ENCODE peak calls at places on chromosomes 2 and 18, in nine cellular contexts. One of them, this sample, is unnamed. For H3K4me1, the result is how much of the 10 kb centered on the place peaks cover.

GRCh38 chr2:136381722-136382633 is 264.0 kb upstream of the CXCR4 start:
- DNase-seq in H9: no peak
- DNase-seq in IMR-90: no peak
- DNase-seq in breast epithelium: no peak
- DNase-seq in prostate gland: no peak
- DNase-seq in left lung: no peak
- DNase-seq in tibial nerve: no peak
- DNase-seq in spleen: peak
- DNase-seq in mammary epithelial cell: no peak
- DNase-seq in this sample: peak

GRCh38 chr2:48529676-48530032 is 300 bp upstream of the STON1 start:
- DNase-seq in H9: no peak
- DNase-seq in IMR-90: no peak
- DNase-seq in breast epithelium: no peak
- DNase-seq in prostate gland: no peak
- DNase-seq in left lung: no peak
- DNase-seq in tibial nerve: no peak
- DNase-seq in spleen: no peak
- DNase-seq in mammary epithelial cell: no peak
- DNase-seq in this sample: no peak

GRCh38 chr2:20062615-20063545 is 11.5 kb upstream of the LAPTM4A start:
- DNase-seq in H9: no peak
- DNase-seq in IMR-90: peak
- DNase-seq in breast epithelium: no peak
- DNase-seq in prostate gland: no peak
- DNase-seq in left lung: no peak
- DNase-seq in tibial nerve: peak
- DNase-seq in spleen: no peak
- DNase-seq in mammary epithelial cell: no peak
- DNase-seq in this sample: no peak

GRCh38 chr2:130882111-130882510 is 45.4 kb downstream of the ARHGEF4 start:
- DNase-seq in H9: no peak
- DNase-seq in IMR-90: no peak
- DNase-seq in breast epithelium: no peak
- DNase-seq in prostate gland: no peak
- DNase-seq in left lung: no peak
- DNase-seq in tibial nerve: no peak
- DNase-seq in spleen: no peak
- DNase-seq in mammary epithelial cell: peak
- DNase-seq in this sample: no peak

GRCh38 chr2:15640291-15640711 is 48.6 kb downstream of the DDX1 start:
- DNase-seq in H9: no peak
- DNase-seq in IMR-90: peak
- DNase-seq in breast epithelium: no peak
- DNase-seq in prostate gland: no peak
- DNase-seq in left lung: no peak
- DNase-seq in tibial nerve: no peak
- DNase-seq in spleen: no peak
- DNase-seq in mammary epithelial cell: peak
- DNase-seq in this sample: no peak

GRCh38 chr18:32760391-32760790 is 12.4 kb downstream of the KLHL14 start:
- DNase-seq in H9: peak
- DNase-seq in IMR-90: no peak
- DNase-seq in breast epithelium: no peak
- DNase-seq in prostate gland: no peak
- DNase-seq in left lung: no peak
- DNase-seq in tibial nerve: no peak
- DNase-seq in spleen: peak
- DNase-seq in mammary epithelial cell: no peak
- DNase-seq in this sample: no peak

GRCh38 chr2:1653137-1653789 is 91.1 kb downstream of the PXDN start:
- DNase-seq in H9: peak
- DNase-seq in IMR-90: peak
- DNase-seq in breast epithelium: no peak
- DNase-seq in prostate gland: peak
- DNase-seq in left lung: peak
- DNase-seq in tibial nerve: no peak
- DNase-seq in spleen: peak
- DNase-seq in mammary epithelial cell: peak
- DNase-seq in this sample: no peak

GRCh38 chr2:199484927-199485326 is 27.2 kb upstream of the SATB2 start:
- DNase-seq in H9: peak
- DNase-seq in IMR-90: no peak
- DNase-seq in breast epithelium: no peak
- DNase-seq in prostate gland: no peak
- DNase-seq in left lung: no peak
- DNase-seq in tibial nerve: no peak
- DNase-seq in spleen: no peak
- DNase-seq in mammary epithelial cell: no peak
- DNase-seq in this sample: no peak

GRCh38 chr2:204825054-204825453 is 279.8 kb downstream of the PARD3B start:
- DNase-seq in H9: no peak
- DNase-seq in IMR-90: peak
- DNase-seq in breast epithelium: no peak
- DNase-seq in prostate gland: no peak
- DNase-seq in left lung: no peak
- DNase-seq in tibial nerve: no peak
- DNase-seq in spleen: no peak
- DNase-seq in mammary epithelial cell: no peak
- DNase-seq in this sample: no peak

GRCh38 chr18:46706968-46707367 is 49.9 kb downstream of the ST8SIA5 start:
- DNase-seq in H9: no peak
- DNase-seq in IMR-90: no peak
- DNase-seq in breast epithelium: no peak
- DNase-seq in prostate gland: no peak
- DNase-seq in left lung: no peak
- DNase-seq in tibial nerve: no peak
- DNase-seq in spleen: no peak
- DNase-seq in mammary epithelial cell: peak
- DNase-seq in this sample: no peak

GRCh38 chr2:180562378-180562777 is 418.0 kb upstream of the UBE2E3 start:
- DNase-seq in H9: no peak
- DNase-seq in IMR-90: no peak
- DNase-seq in breast epithelium: no peak
- DNase-seq in prostate gland: no peak
- DNase-seq in left lung: no peak
- DNase-seq in tibial nerve: no peak
- DNase-seq in spleen: no peak
- DNase-seq in mammary epithelial cell: no peak
- DNase-seq in this sample: no peak

GRCh38 chr2:114464961-114465706 is 22.7 kb downstream of the DPP10 start:
- DNase-seq in H9: no peak
- DNase-seq in IMR-90: no peak
- DNase-seq in breast epithelium: no peak
- DNase-seq in prostate gland: no peak
- DNase-seq in left lung: no peak
- DNase-seq in tibial nerve: no peak
- DNase-seq in spleen: no peak
- DNase-seq in mammary epithelial cell: no peak
- DNase-seq in this sample: no peak

GRCh38 chr18:25109484-25109883 is 242.5 kb downstream of the ZNF521 start:
- DNase-seq in H9: no peak
- DNase-seq in IMR-90: peak
- DNase-seq in breast epithelium: no peak
- DNase-seq in prostate gland: no peak
- DNase-seq in left lung: no peak
- DNase-seq in tibial nerve: no peak
- DNase-seq in spleen: no peak
- DNase-seq in mammary epithelial cell: no peak
- DNase-seq in this sample: no peak

GRCh38 chr2:219530048-219530963 is 13.3 kb downstream of the CHPF start:
- DNase-seq in H9: peak
- DNase-seq in IMR-90: peak
- DNase-seq in breast epithelium: peak
- DNase-seq in prostate gland: peak
- DNase-seq in left lung: peak
- DNase-seq in tibial nerve: peak
- DNase-seq in spleen: peak
- DNase-seq in mammary epithelial cell: peak
- DNase-seq in this sample: peak

GRCh38 chr2:134224005-134224404 is 29.9 kb upstream of the MGAT5 start:
- DNase-seq in H9: no peak
- DNase-seq in IMR-90: peak
- DNase-seq in breast epithelium: no peak
- DNase-seq in prostate gland: no peak
- DNase-seq in left lung: no peak
- DNase-seq in tibial nerve: no peak
- DNase-seq in spleen: no peak
- DNase-seq in mammary epithelial cell: no peak
- DNase-seq in this sample: no peak

GRCh38 chr18:57210101-57210661 is 63.3 kb downstream of the BOD1L2 start:
- DNase-seq in H9: peak
- DNase-seq in IMR-90: peak
- DNase-seq in breast epithelium: no peak
- DNase-seq in prostate gland: peak
- DNase-seq in left lung: no peak
- DNase-seq in tibial nerve: peak
- DNase-seq in spleen: no peak
- DNase-seq in mammary epithelial cell: peak
- DNase-seq in this sample: no peak

GRCh38 chr2:3468296-3468988 is 50.9 kb downstream of the ADI1 start:
- DNase-seq in H9: no peak
- DNase-seq in IMR-90: no peak
- DNase-seq in breast epithelium: no peak
- DNase-seq in prostate gland: no peak
- DNase-seq in left lung: peak
- DNase-seq in tibial nerve: no peak
- DNase-seq in spleen: peak
- DNase-seq in mammary epithelial cell: no peak
- DNase-seq in this sample: no peak
- H3K4me1 ChIP-seq in H9: under half
- H3K4me1 ChIP-seq in IMR-90: under half
- H3K4me1 ChIP-seq in breast epithelium: under half
- H3K4me1 ChIP-seq in prostate gland: under half
- H3K4me1 ChIP-seq in left lung: under half
- H3K4me1 ChIP-seq in tibial nerve: under half
- H3K4me1 ChIP-seq in spleen: under half
- H3K4me1 ChIP-seq in mammary epithelial cell: under half
- H3K4me1 ChIP-seq in this sample: under half

DNA sequence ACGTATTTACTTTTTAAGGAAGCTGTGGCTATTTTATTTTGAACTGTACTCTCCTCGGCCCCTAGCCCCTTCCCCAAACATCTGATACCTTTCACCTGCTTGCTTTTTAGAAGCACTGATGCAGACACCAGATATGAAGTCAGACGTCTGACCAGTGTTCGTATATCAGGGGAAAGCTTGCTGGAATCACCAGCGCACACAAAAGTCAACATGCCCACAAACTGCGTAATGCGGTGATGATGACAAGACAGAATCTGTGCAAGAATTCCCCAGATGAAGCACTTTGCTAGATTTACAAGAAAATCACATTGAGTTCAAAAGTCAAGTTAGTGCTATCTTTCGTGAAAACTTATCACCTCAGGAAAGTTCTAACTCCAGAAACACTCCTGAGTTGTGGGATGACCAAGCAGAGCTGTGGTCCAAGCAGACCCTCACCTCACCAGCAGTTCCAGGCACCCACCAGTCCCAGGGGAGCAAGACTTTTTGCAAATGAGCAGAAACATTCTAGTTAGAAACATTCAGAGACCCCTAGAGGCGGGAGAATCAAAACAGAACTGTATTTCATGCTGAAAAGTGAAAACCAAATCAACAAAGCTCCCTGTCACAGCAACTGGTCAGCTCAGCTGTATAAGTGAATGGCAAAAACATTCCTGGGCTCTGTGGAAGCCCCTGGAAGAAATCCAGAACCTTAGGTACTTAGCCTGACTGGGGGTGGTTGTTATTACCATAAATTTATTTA is 55.7 kb downstream of the INO80C start:
- DNase-seq in H9: no peak
- DNase-seq in IMR-90: no peak
- DNase-seq in breast epithelium: no peak
- DNase-seq in prostate gland: no peak
- DNase-seq in left lung: no peak
- DNase-seq in tibial nerve: no peak
- DNase-seq in spleen: no peak
- DNase-seq in mammary epithelial cell: peak
- DNase-seq in this sample: no peak
- TF ChIP-seq CTCF in H9: no peak
- TF ChIP-seq CTCF in IMR-90: no peak
- TF ChIP-seq CTCF in breast epithelium: no peak
- TF ChIP-seq CTCF in prostate gland: no peak
- TF ChIP-seq CTCF in left lung: no peak
- TF ChIP-seq CTCF in tibial nerve: no peak
- TF ChIP-seq CTCF in spleen: no peak
- TF ChIP-seq CTCF in mammary epithelial cell: no peak
- TF ChIP-seq CTCF in this sample: no peak

GRCh38 chr18:26548144-26549102 is at the start of gene KCTD1:
- DNase-seq in H9: peak
- DNase-seq in IMR-90: peak
- DNase-seq in breast epithelium: peak
- DNase-seq in prostate gland: peak
- DNase-seq in left lung: peak
- DNase-seq in tibial nerve: peak
- DNase-seq in spleen: peak
- DNase-seq in mammary epithelial cell: peak
- DNase-seq in this sample: peak

GRCh38 chr18:26546170-26546874 is 2.0 kb downstream of the KCTD1 start:
- DNase-seq in H9: no peak
- DNase-seq in IMR-90: no peak
- DNase-seq in breast epithelium: no peak
- DNase-seq in prostate gland: no peak
- DNase-seq in left lung: no peak
- DNase-seq in tibial nerve: no peak
- DNase-seq in spleen: no peak
- DNase-seq in mammary epithelial cell: peak
- DNase-seq in this sample: no peak

GRCh38 chr18:26549103-26549485 is 741 bp upstream of the KCTD1 start:
- DNase-seq in H9: no peak
- DNase-seq in IMR-90: peak
- DNase-seq in breast epithelium: no peak
- DNase-seq in prostate gland: peak
- DNase-seq in left lung: peak
- DNase-seq in tibial nerve: peak
- DNase-seq in spleen: peak
- DNase-seq in mammary epithelial cell: peak
- DNase-seq in this sample: no peak

GRCh38 chr18:26546875-26547301 is 1.5 kb downstream of the KCTD1 start:
- DNase-seq in H9: no peak
- DNase-seq in IMR-90: no peak
- DNase-seq in breast epithelium: no peak
- DNase-seq in prostate gland: peak
- DNase-seq in left lung: peak
- DNase-seq in tibial nerve: no peak
- DNase-seq in spleen: peak
- DNase-seq in mammary epithelial cell: no peak
- DNase-seq in this sample: no peak

GRCh38 chr18:26547302-26548143 is 830 bp downstream of the KCTD1 start:
- DNase-seq in H9: peak
- DNase-seq in IMR-90: peak
- DNase-seq in breast epithelium: peak
- DNase-seq in prostate gland: peak
- DNase-seq in left lung: peak
- DNase-seq in tibial nerve: peak
- DNase-seq in spleen: peak
- DNase-seq in mammary epithelial cell: peak
- DNase-seq in this sample: peak
- H3K4me1 ChIP-seq in H9: under half
- H3K4me1 ChIP-seq in IMR-90: under half
- H3K4me1 ChIP-seq in breast epithelium: under half
- H3K4me1 ChIP-seq in prostate gland: under half
- H3K4me1 ChIP-seq in left lung: under half
- H3K4me1 ChIP-seq in tibial nerve: under half
- H3K4me1 ChIP-seq in spleen: under half
- H3K4me1 ChIP-seq in mammary epithelial cell: under half
- H3K4me1 ChIP-seq in this sample: under half

GRCh38 chr2:170932948-170933347 is 3.9 kb downstream of the GORASP2 start:
- DNase-seq in H9: no peak
- DNase-seq in IMR-90: no peak
- DNase-seq in breast epithelium: no peak
- DNase-seq in prostate gland: no peak
- DNase-seq in left lung: no peak
- DNase-seq in tibial nerve: no peak
- DNase-seq in spleen: no peak
- DNase-seq in mammary epithelial cell: no peak
- DNase-seq in this sample: no peak
- TF ChIP-seq CTCF in H9: no peak
- TF ChIP-seq CTCF in IMR-90: no peak
- TF ChIP-seq CTCF in breast epithelium: no peak
- TF ChIP-seq CTCF in prostate gland: no peak
- TF ChIP-seq CTCF in left lung: no peak
- TF ChIP-seq CTCF in tibial nerve: no peak
- TF ChIP-seq CTCF in spleen: no peak
- TF ChIP-seq CTCF in mammary epithelial cell: no peak
- TF ChIP-seq CTCF in this sample: no peak

This sample was measured in CD8-positive, alpha-beta T cell.